ENCODE peak calls at places on chromosomes 12 and 14, in five cellular contexts. One of them, this sample, is unnamed.
A peak's percentile ranks its signal among the peaks of the same experiment; 100 is the strongest.

GRCh38 chr14:69716483-69717187 is 50.3 kb upstream of the SRSF5 start:
- DNase-seq in progenitor cell of endocrine pancreas: no peak
- DNase-seq in CD8-positive, alpha-beta T cell: peak; percentile 40
- DNase-seq in AG08396: peak; percentile 69
- DNase-seq in NT2/D1: no peak
- DNase-seq in this sample: no peak

GRCh38 chr14:58272589-58273372 is 25.6 kb upstream of the ARID4A start:
- DNase-seq in progenitor cell of endocrine pancreas: no peak
- DNase-seq in CD8-positive, alpha-beta T cell: no peak
- DNase-seq in AG08396: peak; percentile 12
- DNase-seq in NT2/D1: no peak
- DNase-seq in this sample: peak; percentile 4

GRCh38 chr14:51873221-51873893 is 12.9 kb downstream of the GNG2 start:
- DNase-seq in progenitor cell of endocrine pancreas: no peak
- DNase-seq in CD8-positive, alpha-beta T cell: no peak
- DNase-seq in AG08396: peak; percentile 72
- DNase-seq in NT2/D1: no peak
- DNase-seq in this sample: no peak

GRCh38 chr12:7859552-7859951 is 13.2 kb downstream of the SLC2A14 start:
- DNase-seq in progenitor cell of endocrine pancreas: no peak
- DNase-seq in CD8-positive, alpha-beta T cell: no peak
- DNase-seq in AG08396: peak; percentile 40
- DNase-seq in NT2/D1: no peak
- DNase-seq in this sample: no peak

GRCh38 chr12:47808049-47808448 is 11.7 kb downstream of the HDAC7 start:
- DNase-seq in progenitor cell of endocrine pancreas: no peak
- DNase-seq in CD8-positive, alpha-beta T cell: peak; percentile 88
- DNase-seq in AG08396: no peak
- DNase-seq in NT2/D1: no peak
- DNase-seq in this sample: no peak

GRCh38 chr12:9673404-9674225 is 4.1 kb downstream of the CLEC2D start:
- DNase-seq in progenitor cell of endocrine pancreas: no peak
- DNase-seq in CD8-positive, alpha-beta T cell: peak; percentile 63
- DNase-seq in AG08396: peak; percentile 75
- DNase-seq in NT2/D1: peak; percentile 81
- DNase-seq in this sample: no peak

GRCh38 chr14:65790185-65790815 is 377.8 kb downstream of the FUT8 start:
- DNase-seq in progenitor cell of endocrine pancreas: no peak
- DNase-seq in CD8-positive, alpha-beta T cell: no peak
- DNase-seq in AG08396: no peak
- DNase-seq in NT2/D1: no peak
- DNase-seq in this sample: no peak

GRCh38 chr12:67909091-67909531 is 80.1 kb upstream of the IFNG-AS1 start:
- DNase-seq in progenitor cell of endocrine pancreas: no peak
- DNase-seq in CD8-positive, alpha-beta T cell: no peak
- DNase-seq in AG08396: peak; percentile 24
- DNase-seq in NT2/D1: no peak
- DNase-seq in this sample: no peak

GRCh38 chr12:116539905-116540482 is 19.2 kb upstream of the MAP1LC3B2 start:
- DNase-seq in progenitor cell of endocrine pancreas: no peak
- DNase-seq in CD8-positive, alpha-beta T cell: no peak
- DNase-seq in AG08396: no peak
- DNase-seq in NT2/D1: peak; percentile 71
- DNase-seq in this sample: no peak

GRCh38 chr14:50957296-50957695 is 13.0 kb upstream of the PYGL start:
- DNase-seq in progenitor cell of endocrine pancreas: no peak
- DNase-seq in CD8-positive, alpha-beta T cell: no peak
- DNase-seq in AG08396: no peak
- DNase-seq in NT2/D1: no peak
- DNase-seq in this sample: no peak

GRCh38 chr14:61042220-61042619 is 61.2 kb downstream of the SLC38A6 start:
- DNase-seq in progenitor cell of endocrine pancreas: no peak
- DNase-seq in CD8-positive, alpha-beta T cell: no peak
- DNase-seq in AG08396: no peak
- DNase-seq in NT2/D1: no peak
- DNase-seq in this sample: no peak

GRCh38 chr12:1806301-1807106 is 13.9 kb upstream of the LRTM2 start:
- DNase-seq in progenitor cell of endocrine pancreas: no peak
- DNase-seq in CD8-positive, alpha-beta T cell: no peak
- DNase-seq in AG08396: no peak
- DNase-seq in NT2/D1: no peak
- DNase-seq in this sample: no peak

GRCh38 chr14:26377150-26377549 is 220.7 kb downstream of the NOVA1 start:
- DNase-seq in progenitor cell of endocrine pancreas: no peak
- DNase-seq in CD8-positive, alpha-beta T cell: no peak
- DNase-seq in AG08396: no peak
- DNase-seq in NT2/D1: peak; percentile 15
- DNase-seq in this sample: no peak

GRCh38 chr12:3772380-3772779 is 19.5 kb upstream of the CRACR2A start:
- DNase-seq in progenitor cell of endocrine pancreas: no peak
- DNase-seq in CD8-positive, alpha-beta T cell: no peak
- DNase-seq in AG08396: no peak
- DNase-seq in NT2/D1: no peak
- DNase-seq in this sample: no peak

GRCh38 chr12:60836651-60837050 is 1240.8 kb downstream of the SLC16A7 start:
- DNase-seq in progenitor cell of endocrine pancreas: no peak
- DNase-seq in CD8-positive, alpha-beta T cell: no peak
- DNase-seq in AG08396: no peak
- DNase-seq in NT2/D1: no peak
- DNase-seq in this sample: no peak

GRCh38 chr14:74933925-74934435 is 10.9 kb upstream of the RPS6KL1 start:
- DNase-seq in progenitor cell of endocrine pancreas: no peak
- DNase-seq in CD8-positive, alpha-beta T cell: no peak
- DNase-seq in AG08396: no peak
- DNase-seq in NT2/D1: no peak
- DNase-seq in this sample: no peak

GRCh38 chr12:122845041-122845864 is 10.0 kb downstream of the HIP1R start:
- DNase-seq in progenitor cell of endocrine pancreas: no peak
- DNase-seq in CD8-positive, alpha-beta T cell: no peak
- DNase-seq in AG08396: no peak
- DNase-seq in NT2/D1: no peak
- DNase-seq in this sample: no peak

GRCh38 chr12:108629824-108630476 is 3.7 kb downstream of the SELPLG start:
- DNase-seq in progenitor cell of endocrine pancreas: no peak
- DNase-seq in CD8-positive, alpha-beta T cell: peak; percentile 60
- DNase-seq in AG08396: peak; percentile 67
- DNase-seq in NT2/D1: no peak
- DNase-seq in this sample: no peak

GRCh38 chr12:121982950-121983349 is 38.7 kb upstream of the BCL7A start:
- DNase-seq in progenitor cell of endocrine pancreas: no peak
- DNase-seq in CD8-positive, alpha-beta T cell: no peak
- DNase-seq in AG08396: no peak
- DNase-seq in NT2/D1: no peak
- DNase-seq in this sample: no peak

GRCh38 chr12:125259525-125259924 is 194.3 kb downstream of the AACS start:
- DNase-seq in progenitor cell of endocrine pancreas: no peak
- DNase-seq in CD8-positive, alpha-beta T cell: no peak
- DNase-seq in AG08396: no peak
- DNase-seq in NT2/D1: no peak
- DNase-seq in this sample: no peak

This sample was measured in iPS DF 6.9.